ENCODE peak calls at places on chromosome 22, in ten cellular contexts. One of them, this sample, is unnamed.

GRCh38 chr22:23180893-23181762 is 819 bp downstream of the BCR start:
- DNase-seq in GM13977: peak
- DNase-seq in body of pancreas: peak
- DNase-seq in heart left ventricle: no peak
- DNase-seq in GM23338: peak
- DNase-seq in AG09319: no peak
- DNase-seq in chondrocyte: no peak
- DNase-seq in AG10803: no peak
- DNase-seq in AG04450: no peak
- DNase-seq in endothelial cell: no peak
- DNase-seq in this sample: no peak

GRCh38 chr22:19121631-19122142 is 525 bp downstream of the DGCR2 start:
- DNase-seq in GM13977: peak
- DNase-seq in body of pancreas: peak
- DNase-seq in heart left ventricle: peak
- DNase-seq in GM23338: peak
- DNase-seq in AG09319: no peak
- DNase-seq in chondrocyte: no peak
- DNase-seq in AG10803: peak
- DNase-seq in AG04450: no peak
- DNase-seq in endothelial cell: peak
- DNase-seq in this sample: peak

GRCh38 chr22:35315855-35316745 is 16.4 kb downstream of the TOM1 start:
- DNase-seq in GM13977: no peak
- DNase-seq in body of pancreas: peak
- DNase-seq in heart left ventricle: peak
- DNase-seq in GM23338: no peak
- DNase-seq in AG09319: no peak
- DNase-seq in chondrocyte: no peak
- DNase-seq in AG10803: no peak
- DNase-seq in AG04450: no peak
- DNase-seq in endothelial cell: no peak
- DNase-seq in this sample: no peak

GRCh38 chr22:24588370-24588755 is 4.5 kb downstream of the LRRC75B start:
- DNase-seq in GM13977: no peak
- DNase-seq in body of pancreas: peak
- DNase-seq in heart left ventricle: no peak
- DNase-seq in GM23338: no peak
- DNase-seq in AG09319: no peak
- DNase-seq in chondrocyte: no peak
- DNase-seq in AG10803: no peak
- DNase-seq in AG04450: no peak
- DNase-seq in endothelial cell: no peak
- DNase-seq in this sample: no peak

GRCh38 chr22:25696763-25697710 is 45.0 kb upstream of the MYO18B start:
- DNase-seq in GM13977: no peak
- DNase-seq in body of pancreas: no peak
- DNase-seq in heart left ventricle: no peak
- DNase-seq in GM23338: no peak
- DNase-seq in AG09319: no peak
- DNase-seq in chondrocyte: no peak
- DNase-seq in AG10803: peak
- DNase-seq in AG04450: no peak
- DNase-seq in endothelial cell: no peak
- DNase-seq in this sample: peak

GRCh38 chr22:19291218-19291579 is 320 bp downstream of the CLTCL1 start:
- DNase-seq in GM13977: peak
- DNase-seq in body of pancreas: peak
- DNase-seq in heart left ventricle: peak
- DNase-seq in GM23338: peak
- DNase-seq in AG09319: no peak
- DNase-seq in chondrocyte: peak
- DNase-seq in AG10803: peak
- DNase-seq in AG04450: no peak
- DNase-seq in endothelial cell: peak
- DNase-seq in this sample: peak

GRCh38 chr22:37803195-37803635 is 4.5 kb upstream of the GCAT start:
- DNase-seq in GM13977: no peak
- DNase-seq in body of pancreas: no peak
- DNase-seq in heart left ventricle: no peak
- DNase-seq in GM23338: peak
- DNase-seq in AG09319: no peak
- DNase-seq in chondrocyte: no peak
- DNase-seq in AG10803: no peak
- DNase-seq in AG04450: no peak
- DNase-seq in endothelial cell: peak
- DNase-seq in this sample: no peak

GRCh38 chr22:35561796-35562526 is 21.3 kb downstream of the RASD2 start:
- DNase-seq in GM13977: no peak
- DNase-seq in body of pancreas: no peak
- DNase-seq in heart left ventricle: no peak
- DNase-seq in GM23338: peak
- DNase-seq in AG09319: no peak
- DNase-seq in chondrocyte: no peak
- DNase-seq in AG10803: peak
- DNase-seq in AG04450: peak
- DNase-seq in endothelial cell: no peak
- DNase-seq in this sample: peak

GRCh38 chr22:27699676-27700075 is 101.9 kb downstream of the MN1 start:
- DNase-seq in GM13977: no peak
- DNase-seq in body of pancreas: no peak
- DNase-seq in heart left ventricle: no peak
- DNase-seq in GM23338: no peak
- DNase-seq in AG09319: no peak
- DNase-seq in chondrocyte: no peak
- DNase-seq in AG10803: no peak
- DNase-seq in AG04450: no peak
- DNase-seq in endothelial cell: no peak
- DNase-seq in this sample: no peak

GRCh38 chr22:27992294-27993165 is 73.5 kb upstream of the PITPNB start:
- DNase-seq in GM13977: no peak
- DNase-seq in body of pancreas: peak
- DNase-seq in heart left ventricle: peak
- DNase-seq in GM23338: peak
- DNase-seq in AG09319: no peak
- DNase-seq in chondrocyte: peak
- DNase-seq in AG10803: no peak
- DNase-seq in AG04450: no peak
- DNase-seq in endothelial cell: no peak
- DNase-seq in this sample: no peak

GRCh38 chr22:48663297-48663696 is 1164.4 kb downstream of the BRD1 start:
- DNase-seq in GM13977: no peak
- DNase-seq in body of pancreas: no peak
- DNase-seq in heart left ventricle: no peak
- DNase-seq in GM23338: peak
- DNase-seq in AG09319: no peak
- DNase-seq in chondrocyte: no peak
- DNase-seq in AG10803: no peak
- DNase-seq in AG04450: no peak
- DNase-seq in endothelial cell: no peak
- DNase-seq in this sample: no peak

DNA sequence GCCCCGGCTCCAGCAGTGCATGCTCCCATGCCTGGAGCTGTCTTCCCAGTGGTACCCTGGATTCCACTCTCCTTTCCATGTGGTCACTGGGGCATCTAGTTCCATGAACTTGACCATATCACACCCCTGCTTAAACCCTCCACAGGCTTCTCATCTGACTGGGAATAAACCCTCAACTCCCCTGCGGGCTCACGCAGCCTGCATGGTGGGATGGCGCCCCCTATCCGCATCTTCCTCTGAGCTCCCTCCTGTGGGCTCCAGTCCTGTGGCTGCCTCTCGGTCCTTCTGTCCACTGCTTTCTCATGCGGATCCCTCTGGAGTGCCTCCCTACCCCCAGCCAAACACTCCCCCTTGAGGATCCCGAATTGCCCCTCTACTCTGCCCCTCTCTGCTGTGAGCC is 41.4 kb upstream of the TTLL12 start:
- DNase-seq in GM13977: no peak
- DNase-seq in body of pancreas: no peak
- DNase-seq in heart left ventricle: no peak
- DNase-seq in GM23338: peak
- DNase-seq in AG09319: no peak
- DNase-seq in chondrocyte: no peak
- DNase-seq in AG10803: peak
- DNase-seq in AG04450: no peak
- DNase-seq in endothelial cell: peak
- DNase-seq in this sample: peak
- TF ChIP-seq CTCF in GM13977: peak
- TF ChIP-seq CTCF in body of pancreas: no peak
- TF ChIP-seq CTCF in heart left ventricle: peak
- TF ChIP-seq CTCF in GM23338: peak
- TF ChIP-seq CTCF in AG09319: peak
- TF ChIP-seq CTCF in chondrocyte: peak
- TF ChIP-seq CTCF in AG10803: no peak
- TF ChIP-seq CTCF in AG04450: peak
- TF ChIP-seq CTCF in endothelial cell: peak
- TF ChIP-seq CTCF in this sample: peak

GRCh38 chr22:41576877-41577276 is 12.8 kb downstream of the PMM1 start:
- DNase-seq in GM13977: peak
- DNase-seq in body of pancreas: peak
- DNase-seq in heart left ventricle: peak
- DNase-seq in GM23338: peak
- DNase-seq in AG09319: no peak
- DNase-seq in chondrocyte: no peak
- DNase-seq in AG10803: peak
- DNase-seq in AG04450: no peak
- DNase-seq in endothelial cell: peak
- DNase-seq in this sample: peak
- TF ChIP-seq CTCF in GM13977: peak
- TF ChIP-seq CTCF in body of pancreas: peak
- TF ChIP-seq CTCF in heart left ventricle: peak
- TF ChIP-seq CTCF in GM23338: peak
- TF ChIP-seq CTCF in AG09319: peak
- TF ChIP-seq CTCF in chondrocyte: peak
- TF ChIP-seq CTCF in AG10803: peak
- TF ChIP-seq CTCF in AG04450: peak
- TF ChIP-seq CTCF in endothelial cell: no peak
- TF ChIP-seq CTCF in this sample: peak

GRCh38 chr22:43085658-43086606 is 3.3 kb downstream of the TTLL1 start:
- DNase-seq in GM13977: peak
- DNase-seq in body of pancreas: no peak
- DNase-seq in heart left ventricle: no peak
- DNase-seq in GM23338: no peak
- DNase-seq in AG09319: no peak
- DNase-seq in chondrocyte: no peak
- DNase-seq in AG10803: no peak
- DNase-seq in AG04450: no peak
- DNase-seq in endothelial cell: no peak
- DNase-seq in this sample: no peak

GRCh38 chr22:43090130-43090789 is 1.1 kb upstream of the TTLL1 start:
- DNase-seq in GM13977: peak
- DNase-seq in body of pancreas: peak
- DNase-seq in heart left ventricle: peak
- DNase-seq in GM23338: no peak
- DNase-seq in AG09319: peak
- DNase-seq in chondrocyte: no peak
- DNase-seq in AG10803: peak
- DNase-seq in AG04450: no peak
- DNase-seq in endothelial cell: peak
- DNase-seq in this sample: peak

GRCh38 chr22:43088616-43088978 is 594 bp downstream of the TTLL1 start:
- DNase-seq in GM13977: no peak
- DNase-seq in body of pancreas: no peak
- DNase-seq in heart left ventricle: no peak
- DNase-seq in GM23338: no peak
- DNase-seq in AG09319: no peak
- DNase-seq in chondrocyte: no peak
- DNase-seq in AG10803: no peak
- DNase-seq in AG04450: no peak
- DNase-seq in endothelial cell: no peak
- DNase-seq in this sample: no peak

GRCh38 chr22:43092085-43092484 is 2.9 kb upstream of the TTLL1 start:
- DNase-seq in GM13977: no peak
- DNase-seq in body of pancreas: no peak
- DNase-seq in heart left ventricle: no peak
- DNase-seq in GM23338: no peak
- DNase-seq in AG09319: no peak
- DNase-seq in chondrocyte: no peak
- DNase-seq in AG10803: no peak
- DNase-seq in AG04450: no peak
- DNase-seq in endothelial cell: no peak
- DNase-seq in this sample: no peak

DNA sequence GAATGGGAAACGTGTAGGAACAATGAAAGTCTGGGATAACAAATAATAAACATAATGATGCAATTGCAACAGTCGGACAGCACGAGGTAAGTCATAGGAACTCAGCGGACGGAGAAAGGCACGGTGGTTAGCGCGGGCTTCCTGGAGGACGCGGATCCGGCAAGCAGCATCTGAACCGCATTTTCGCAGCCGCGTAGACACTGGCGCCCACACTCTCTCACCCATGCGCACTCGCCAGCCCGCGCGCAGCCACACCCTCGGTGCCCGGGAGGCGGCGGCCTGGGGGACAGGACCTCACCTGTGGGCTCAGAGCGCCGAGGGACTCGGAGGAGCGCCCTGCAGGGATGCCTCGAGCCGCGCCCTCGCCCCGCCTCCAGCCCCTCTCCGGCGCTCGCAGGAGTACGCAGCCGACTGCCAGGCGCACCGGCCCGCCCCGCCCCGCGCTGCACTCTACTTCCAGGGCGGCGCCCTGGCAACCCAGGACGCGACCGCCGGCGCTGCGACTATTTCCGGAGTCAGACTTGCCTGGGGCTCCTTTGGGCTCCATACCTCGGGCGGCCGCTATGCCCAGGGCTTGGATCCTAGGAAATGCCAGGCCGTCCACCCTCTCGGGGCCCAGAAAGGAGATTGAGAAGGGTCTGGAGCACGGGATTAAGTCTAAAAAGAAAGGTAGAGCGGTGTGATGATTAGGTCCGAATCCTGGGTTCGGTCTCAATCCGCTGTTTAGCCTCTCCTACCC is at the start of gene TTLL1:
- DNase-seq in GM13977: peak
- DNase-seq in body of pancreas: peak
- DNase-seq in heart left ventricle: peak
- DNase-seq in GM23338: peak
- DNase-seq in AG09319: peak
- DNase-seq in chondrocyte: no peak
- DNase-seq in AG10803: peak
- DNase-seq in AG04450: peak
- DNase-seq in endothelial cell: peak
- DNase-seq in this sample: peak
- TF ChIP-seq CTCF in GM13977: no peak
- TF ChIP-seq CTCF in body of pancreas: no peak
- TF ChIP-seq CTCF in heart left ventricle: no peak
- TF ChIP-seq CTCF in GM23338: no peak
- TF ChIP-seq CTCF in AG09319: no peak
- TF ChIP-seq CTCF in chondrocyte: peak
- TF ChIP-seq CTCF in AG10803: no peak
- TF ChIP-seq CTCF in AG04450: no peak
- TF ChIP-seq CTCF in endothelial cell: no peak
- TF ChIP-seq CTCF in this sample: peak

GRCh38 chr22:30430933-30431332 is 5.4 kb downstream of the MTFP1 start:
- DNase-seq in GM13977: no peak
- DNase-seq in body of pancreas: no peak
- DNase-seq in heart left ventricle: no peak
- DNase-seq in GM23338: peak
- DNase-seq in AG09319: no peak
- DNase-seq in chondrocyte: peak
- DNase-seq in AG10803: no peak
- DNase-seq in AG04450: no peak
- DNase-seq in endothelial cell: no peak
- DNase-seq in this sample: no peak
- TF ChIP-seq CTCF in GM13977: peak
- TF ChIP-seq CTCF in body of pancreas: no peak
- TF ChIP-seq CTCF in heart left ventricle: no peak
- TF ChIP-seq CTCF in GM23338: peak
- TF ChIP-seq CTCF in AG09319: no peak
- TF ChIP-seq CTCF in chondrocyte: no peak
- TF ChIP-seq CTCF in AG10803: no peak
- TF ChIP-seq CTCF in AG04450: no peak
- TF ChIP-seq CTCF in endothelial cell: no peak
- TF ChIP-seq CTCF in this sample: no peak